ENCODE peak calls at places on chromosomes 16 and 17, in five cellular contexts. B is activated naive CD4-positive, alpha-beta T cell treated with anti-CD3 and anti-CD28 coated beads, Interleukin-2, amount 10 ng/mL, durations not matched to agents 7 days and 5 days; H is HCEC 1CT; Y is EL; M is non-pigmented ciliary epithelial cell. E is an unnamed sample.

GRCh38 chr17:8162232-8162996 is at the start of gene VAMP2:
- DNase-seq in B (peak; percentile 88), H (peak; percentile 62), Y (peak; percentile 65), M (no peak), E (no peak)

GRCh38 chr17:59221159-59221847 is 992 bp downstream of the GDPD1 start:
- DNase-seq in B (no peak), H (no peak), Y (no peak), M (no peak), E (no peak)

GRCh38 chr17:37225458-37225857 is 150.3 kb upstream of the C17orf78 start:
- DNase-seq in B (no peak), H (no peak), Y (no peak), M (no peak), E (no peak)

GRCh38 chr16:50762241-50762640 is 20.4 kb downstream of the CYLD start:
- DNase-seq in B (no peak), H (no peak), Y (no peak), M (no peak), E (no peak)

GRCh38 chr16:19997734-19998133 is 76.0 kb downstream of the GPR139 start:
- DNase-seq in B (no peak), H (no peak), Y (no peak), M (no peak), E (no peak)

GRCh38 chr17:72407336-72408121 is 286.7 kb downstream of the SOX9 start:
- DNase-seq in B (no peak), H (peak; percentile 93), Y (peak; percentile 98), M (peak; percentile 86), E (no peak)

GRCh38 chr17:73198930-73199260 is 6.0 kb downstream of the COG1 start:
- DNase-seq in B (no peak), H (no peak), Y (no peak), M (no peak), E (no peak)

GRCh38 chr17:60527701-60528100 is 1.7 kb upstream of the APPBP2 start:
- DNase-seq in B (no peak), H (no peak), Y (no peak), M (no peak), E (no peak)

GRCh38 chr17:43714338-43715149 is 44.0 kb downstream of the SOST start:
- DNase-seq in B (no peak), H (peak; percentile 77), Y (peak; percentile 68), M (no peak), E (no peak)

E was measured in HuH-7.